ENCODE peak calls at places on chromosomes 3 and 15, in five cellular contexts. One of them, this sample, is unnamed.
A peak's percentile ranks its signal among the peaks of the same experiment; 100 is the strongest.

GRCh38 chr3:60430208-60430607 is 821.0 kb downstream of the FHIT start:
- DNase-seq in cardiac fibroblast: no peak
- DNase-seq in BE2C: no peak
- DNase-seq in AG09319: no peak
- DNase-seq in glutamatergic neuron: no peak
- DNase-seq in this sample: no peak

GRCh38 chr15:22874256-22874655 is 35.8 kb downstream of the NIPA2 start:
- DNase-seq in glutamatergic neuron: no peak
- DNase-seq in AG09319: no peak
- DNase-seq in cardiac fibroblast: no peak
- DNase-seq in BE2C: no peak
- DNase-seq in this sample: no peak

GRCh38 chr3:146464005-146464595 is 5.3 kb downstream of the PLSCR2 start:
- DNase-seq in glutamatergic neuron: no peak
- DNase-seq in BE2C: no peak
- DNase-seq in AG09319: no peak
- DNase-seq in cardiac fibroblast: peak; percentile 19
- DNase-seq in this sample: no peak

GRCh38 chr3:184742676-184743135 is 30.8 kb upstream of the MAGEF1 start:
- DNase-seq in glutamatergic neuron: no peak
- DNase-seq in AG09319: no peak
- DNase-seq in BE2C: peak; percentile 46
- DNase-seq in cardiac fibroblast: no peak
- DNase-seq in this sample: no peak

GRCh38 chr3:122660575-122660974 is 20.1 kb upstream of the PARP14 start:
- DNase-seq in glutamatergic neuron: no peak
- DNase-seq in AG09319: no peak
- DNase-seq in BE2C: no peak
- DNase-seq in cardiac fibroblast: no peak
- DNase-seq in this sample: no peak

GRCh38 chr15:50135123-50135541 is 16.1 kb upstream of the ATP8B4 start:
- DNase-seq in cardiac fibroblast: no peak
- DNase-seq in BE2C: no peak
- DNase-seq in AG09319: no peak
- DNase-seq in glutamatergic neuron: no peak
- DNase-seq in this sample: no peak

GRCh38 chr3:46460051-46460450 is 4.7 kb downstream of the LTF start:
- DNase-seq in BE2C: no peak
- DNase-seq in AG09319: no peak
- DNase-seq in cardiac fibroblast: no peak
- DNase-seq in glutamatergic neuron: no peak
- DNase-seq in this sample: no peak

GRCh38 chr3:17039579-17039978 is 154.8 kb downstream of the PLCL2 start:
- DNase-seq in cardiac fibroblast: peak; percentile 90
- DNase-seq in BE2C: no peak
- DNase-seq in glutamatergic neuron: no peak
- DNase-seq in AG09319: peak; percentile 54
- DNase-seq in this sample: no peak

GRCh38 chr3:137039570-137039969 is 81.8 kb downstream of the IL20RB start:
- DNase-seq in glutamatergic neuron: no peak
- DNase-seq in cardiac fibroblast: no peak
- DNase-seq in BE2C: no peak
- DNase-seq in AG09319: no peak
- DNase-seq in this sample: no peak

GRCh38 chr3:50194128-50194902 is 2.9 kb downstream of the GNAT1 start:
- DNase-seq in cardiac fibroblast: peak; percentile 68
- DNase-seq in glutamatergic neuron: peak; percentile 68
- DNase-seq in AG09319: peak; percentile 5
- DNase-seq in BE2C: peak; percentile 61
- DNase-seq in this sample: peak; percentile 53

GRCh38 chr3:40086890-40087884 is 222.3 kb upstream of the EIF1B start:
- DNase-seq in AG09319: no peak
- DNase-seq in cardiac fibroblast: no peak
- DNase-seq in BE2C: no peak
- DNase-seq in glutamatergic neuron: no peak
- DNase-seq in this sample: no peak

GRCh38 chr15:43776718-43777292 is at the start of gene ELL3:
- DNase-seq in AG09319: no peak
- DNase-seq in cardiac fibroblast: peak; percentile 68
- DNase-seq in glutamatergic neuron: no peak
- DNase-seq in BE2C: peak; percentile 66
- DNase-seq in this sample: peak; percentile 36

GRCh38 chr3:61530355-61530754 is 31.0 kb upstream of the PTPRG start:
- DNase-seq in AG09319: no peak
- DNase-seq in glutamatergic neuron: no peak
- DNase-seq in BE2C: no peak
- DNase-seq in cardiac fibroblast: peak; percentile 62
- DNase-seq in this sample: no peak

GRCh38 chr15:57288926-57289650 is 87.2 kb upstream of the CGNL1 start:
- DNase-seq in glutamatergic neuron: no peak
- DNase-seq in AG09319: no peak
- DNase-seq in BE2C: no peak
- DNase-seq in cardiac fibroblast: no peak
- DNase-seq in this sample: no peak

GRCh38 chr3:109532257-109533216 is 195.2 kb upstream of the DPPA4 start:
- DNase-seq in AG09319: peak; percentile 16
- DNase-seq in cardiac fibroblast: peak; percentile 91
- DNase-seq in BE2C: peak; percentile 12
- DNase-seq in glutamatergic neuron: peak; percentile 56
- DNase-seq in this sample: peak; percentile 28

GRCh38 chr15:29613951-29614382 is 208.3 kb downstream of the TJP1 start:
- DNase-seq in glutamatergic neuron: no peak
- DNase-seq in BE2C: peak; percentile 44
- DNase-seq in cardiac fibroblast: no peak
- DNase-seq in AG09319: no peak
- DNase-seq in this sample: no peak

GRCh38 chr3:43783987-43784639 is 93.4 kb downstream of the ABHD5 start:
- DNase-seq in cardiac fibroblast: no peak
- DNase-seq in BE2C: no peak
- DNase-seq in glutamatergic neuron: no peak
- DNase-seq in AG09319: no peak
- DNase-seq in this sample: no peak

GRCh38 chr3:111845996-111846395 is 13.1 kb upstream of the PHLDB2 start:
- DNase-seq in cardiac fibroblast: no peak
- DNase-seq in AG09319: no peak
- DNase-seq in glutamatergic neuron: no peak
- DNase-seq in BE2C: no peak
- DNase-seq in this sample: no peak

GRCh38 chr3:127679534-127680145 is 6.9 kb downstream of the ABTB1 start:
- DNase-seq in AG09319: no peak
- DNase-seq in glutamatergic neuron: no peak
- DNase-seq in BE2C: no peak
- DNase-seq in cardiac fibroblast: no peak
- DNase-seq in this sample: no peak

GRCh38 chr3:97823081-97823480 is 1.3 kb downstream of the CRYBG3 start:
- DNase-seq in glutamatergic neuron: no peak
- DNase-seq in BE2C: no peak
- DNase-seq in AG09319: no peak
- DNase-seq in cardiac fibroblast: no peak
- DNase-seq in this sample: no peak

DNA sequence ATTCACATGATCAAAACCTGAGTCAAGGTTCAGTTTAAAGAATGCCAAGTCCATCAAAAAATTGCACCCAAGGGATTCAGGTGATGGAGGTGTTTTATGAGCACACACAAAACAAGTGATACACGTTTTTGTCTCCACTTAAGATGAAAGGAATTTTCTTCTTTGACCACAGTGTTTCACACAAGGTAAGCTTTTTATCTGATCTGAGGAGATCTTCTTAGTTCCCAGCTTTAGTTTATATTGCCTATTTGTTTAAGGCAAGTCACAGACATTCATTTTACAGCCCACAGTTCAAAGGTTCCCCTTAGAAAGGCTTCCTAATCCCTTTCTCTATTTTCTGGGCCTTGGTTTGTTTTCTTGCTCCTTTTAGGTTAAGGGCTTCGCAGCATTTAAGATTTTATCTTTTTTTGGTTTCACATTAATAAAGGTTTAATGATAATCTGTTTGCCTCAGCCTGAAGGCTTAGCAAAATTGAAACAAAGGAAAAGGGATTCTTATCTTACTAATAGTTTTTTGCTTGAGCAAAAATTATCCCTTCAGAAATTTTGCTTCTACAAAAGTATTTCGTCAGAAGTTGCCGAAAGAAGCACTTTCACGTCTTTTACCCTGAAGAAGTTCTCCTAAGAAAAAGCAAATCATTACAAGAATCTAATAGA is 420.5 kb upstream of the NAALADL2 start:
- DNase-seq in AG09319: no peak
- DNase-seq in glutamatergic neuron: no peak
- DNase-seq in BE2C: no peak
- DNase-seq in cardiac fibroblast: peak; percentile 17
- DNase-seq in this sample: no peak
- TF ChIP-seq CTCF in AG09319: no peak
- TF ChIP-seq CTCF in glutamatergic neuron: no peak
- TF ChIP-seq CTCF in BE2C: no peak
- TF ChIP-seq CTCF in cardiac fibroblast: no peak
- TF ChIP-seq CTCF in this sample: no peak

GRCh38 chr15:35697549-35698299 is 151.8 kb upstream of the DPH6 start:
- DNase-seq in cardiac fibroblast: peak; percentile 84
- DNase-seq in glutamatergic neuron: no peak
- DNase-seq in BE2C: no peak
- DNase-seq in AG09319: no peak
- DNase-seq in this sample: no peak
- TF ChIP-seq CTCF in cardiac fibroblast: no peak
- TF ChIP-seq CTCF in glutamatergic neuron: no peak
- TF ChIP-seq CTCF in BE2C: peak; percentile 42
- TF ChIP-seq CTCF in AG09319: no peak
- TF ChIP-seq CTCF in this sample: no peak

GRCh38 chr3:139182598-139182997 is 137.9 kb upstream of the PRR23C start:
- DNase-seq in cardiac fibroblast: no peak
- DNase-seq in BE2C: no peak
- DNase-seq in AG09319: no peak
- DNase-seq in glutamatergic neuron: no peak
- DNase-seq in this sample: no peak

GRCh38 chr3:139187154-139187553 is 142.5 kb upstream of the PRR23C start:
- DNase-seq in BE2C: no peak
- DNase-seq in AG09319: no peak
- DNase-seq in cardiac fibroblast: no peak
- DNase-seq in glutamatergic neuron: no peak
- DNase-seq in this sample: no peak

GRCh38 chr3:139185482-139185881 is 140.8 kb upstream of the PRR23C start:
- DNase-seq in glutamatergic neuron: no peak
- DNase-seq in AG09319: no peak
- DNase-seq in cardiac fibroblast: no peak
- DNase-seq in BE2C: no peak
- DNase-seq in this sample: no peak

GRCh38 chr3:139189943-139190342 is 145.3 kb upstream of the PRR23C start:
- DNase-seq in glutamatergic neuron: no peak
- DNase-seq in cardiac fibroblast: no peak
- DNase-seq in AG09319: no peak
- DNase-seq in BE2C: no peak
- DNase-seq in this sample: no peak

GRCh38 chr3:139187648-139188047 is 143.0 kb upstream of the PRR23C start:
- DNase-seq in glutamatergic neuron: no peak
- DNase-seq in AG09319: no peak
- DNase-seq in cardiac fibroblast: no peak
- DNase-seq in BE2C: peak; percentile 36
- DNase-seq in this sample: no peak
- TF ChIP-seq CTCF in glutamatergic neuron: no peak
- TF ChIP-seq CTCF in AG09319: no peak
- TF ChIP-seq CTCF in cardiac fibroblast: no peak
- TF ChIP-seq CTCF in BE2C: peak; percentile 10
- TF ChIP-seq CTCF in this sample: no peak

DNA sequence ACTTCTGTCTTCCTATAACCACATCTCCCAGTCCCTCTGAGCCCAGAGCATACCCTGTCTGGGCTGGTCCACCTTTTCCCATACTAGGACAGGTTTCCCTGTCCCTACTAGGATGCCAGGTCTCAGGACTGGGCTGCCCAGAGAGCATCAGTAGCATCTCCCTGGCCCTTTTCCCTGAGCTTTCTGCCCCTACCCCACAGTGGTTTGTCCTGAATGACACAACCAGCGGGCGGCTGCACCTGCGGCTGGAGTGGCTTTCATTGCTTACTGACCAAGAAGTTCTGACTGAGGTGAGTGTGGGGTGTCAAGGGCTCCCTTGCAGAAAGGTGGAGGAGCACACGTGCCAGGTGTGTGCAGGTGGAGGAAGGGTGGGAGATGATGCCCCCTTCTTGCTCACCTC is 33.5 kb downstream of the ESYT3 start:
- DNase-seq in glutamatergic neuron: no peak
- DNase-seq in BE2C: no peak
- DNase-seq in AG09319: no peak
- DNase-seq in cardiac fibroblast: no peak
- DNase-seq in this sample: no peak
- TF ChIP-seq CTCF in glutamatergic neuron: no peak
- TF ChIP-seq CTCF in BE2C: no peak
- TF ChIP-seq CTCF in AG09319: no peak
- TF ChIP-seq CTCF in cardiac fibroblast: no peak
- TF ChIP-seq CTCF in this sample: no peak